ENCODE peak calls at places on chromosomes 2 and 18, in seven cellular contexts. H is PC-3, D is cardiac muscle cell, Y is left ventricle myocardium inferior, T is right cardiac atrium, U is IMR-90, C is heart right ventricle. Q is an unnamed sample. For H3K4me1 and H3K9me3, the result is how much of the 10 kb centered on the place peaks cover.

GRCh38 chr2:38590053-38590452 is 12.7 kb downstream of the HNRNPLL start:
- DNase-seq in H (peak), D (no peak), Y (no peak), T (no peak), U (no peak), C (no peak), Q (no peak)

GRCh38 chr18:31498450-31499156 is 626 bp downstream of the DSG2 start:
- DNase-seq in H (no peak), D (peak), Y (no peak), T (no peak), U (no peak), C (no peak), Q (peak)

GRCh38 chr2:221549143-221549542 is 23.0 kb downstream of the EPHA4 start:
- DNase-seq in H (no peak), D (no peak), Y (no peak), T (no peak), U (peak), C (no peak), Q (no peak)

GRCh38 chr2:242032780-242033656 is 163.5 kb downstream of the RTP5 start:
- DNase-seq in H (no peak), D (no peak), Y (no peak), T (no peak), U (no peak), C (no peak), Q (no peak)

GRCh38 chr2:187206071-187206470 is 242.0 kb downstream of the CALCRL start:
- DNase-seq in H (peak), D (no peak), Y (no peak), T (no peak), U (no peak), C (no peak), Q (no peak)

GRCh38 chr18:9218052-9218451 is 81.5 kb downstream of the ANKRD12 start:
- DNase-seq in H (no peak), D (no peak), Y (no peak), T (no peak), U (peak), C (peak), Q (no peak)

GRCh38 chr2:220463876-220464275 is 836.4 kb downstream of the SLC4A3 start:
- DNase-seq in H (no peak), D (no peak), Y (no peak), T (no peak), U (no peak), C (no peak), Q (no peak)

GRCh38 chr2:100391735-100392515 is 25.5 kb downstream of the CHST10 start:
- DNase-seq in H (no peak), D (no peak), Y (peak), T (peak), U (no peak), C (peak), Q (peak)

GRCh38 chr2:111162718-111163331 is 42.1 kb downstream of the BCL2L11 start:
- DNase-seq in H (no peak), D (peak), Y (no peak), T (no peak), U (peak), C (no peak), Q (no peak)

GRCh38 chr2:28210535-28210934 is 182.1 kb upstream of the FOSL2 start:
- DNase-seq in H (no peak), D (no peak), Y (no peak), T (no peak), U (no peak), C (no peak), Q (no peak)

GRCh38 chr18:75121266-75121665 is 87.7 kb downstream of the PTGR3 start:
- DNase-seq in H (no peak), D (no peak), Y (no peak), T (no peak), U (no peak), C (no peak), Q (no peak)

GRCh38 chr2:119253114-119253702 is 29.6 kb downstream of the STEAP3 start:
- DNase-seq in H (peak), D (peak), Y (no peak), T (no peak), U (peak), C (no peak), Q (no peak)

GRCh38 chr2:113214141-113214540 is 40.4 kb downstream of the PSD4 start:
- DNase-seq in H (no peak), D (no peak), Y (no peak), T (no peak), U (no peak), C (no peak), Q (no peak)

GRCh38 chr2:70607121-70607551 is 53.5 kb upstream of the TGFA start:
- DNase-seq in H (no peak), D (no peak), Y (no peak), T (no peak), U (no peak), C (no peak), Q (no peak)

GRCh38 chr2:186772579-186772978 is 76.4 kb downstream of the ZSWIM2 start:
- DNase-seq in H (no peak), D (no peak), Y (no peak), T (no peak), U (no peak), C (no peak), Q (no peak)

GRCh38 chr2:25215948-25216679 is 47.7 kb upstream of the POMC start:
- DNase-seq in H (no peak), D (peak), Y (peak), T (peak), U (no peak), C (peak), Q (peak)

GRCh38 chr2:135742307-135742838 is 718 bp downstream of the UBXN4 start:
- DNase-seq in H (peak), D (peak), Y (peak), T (no peak), U (peak), C (peak), Q (peak)

GRCh38 chr2:174588463-174588862 is 9.1 kb downstream of the WIPF1 start:
- DNase-seq in H (no peak), D (no peak), Y (no peak), T (peak), U (no peak), C (no peak), Q (no peak)

GRCh38 chr2:73890301-73891092 is 2.3 kb upstream of the ACTG2 start:
- DNase-seq in H (peak), D (no peak), Y (no peak), T (no peak), U (peak), C (no peak), Q (no peak)

GRCh38 chr2:240469747-240470146 is 34.3 kb downstream of the GPC1 start:
- DNase-seq in H (no peak), D (no peak), Y (no peak), T (no peak), U (no peak), C (no peak), Q (no peak)

GRCh38 chr2:143974262-143974661 is 545.7 kb downstream of the ZEB2 start:
- DNase-seq in H (no peak), D (peak), Y (no peak), T (no peak), U (peak), C (no peak), Q (no peak)

GRCh38 chr2:240412211-240412830 is 23.1 kb upstream of the GPC1 start:
- DNase-seq in H (no peak), D (no peak), Y (no peak), T (peak), U (no peak), C (no peak), Q (no peak)

GRCh38 chr18:8635087-8635486 is 25.9 kb downstream of the RAB12 start:
- DNase-seq in H (no peak), D (peak), Y (no peak), T (no peak), U (peak), C (no peak), Q (no peak)

GRCh38 chr18:9846162-9846915 is 39.4 kb upstream of the TXNDC2 start:
- DNase-seq in H (no peak), D (peak), Y (no peak), T (no peak), U (peak), C (peak), Q (no peak)

GRCh38 chr2:97945791-97946190 is 50.0 kb downstream of the TMEM131 start:
- DNase-seq in H (no peak), D (no peak), Y (no peak), T (no peak), U (no peak), C (no peak), Q (no peak)
- H3K27ac ChIP-seq in H (no peak), D (no peak), Y (no peak), T (no peak), U (no peak), C (no peak), Q (no peak)

GRCh38 chr18:48943736-48944527 is 6.8 kb downstream of the SMAD7 start:
- DNase-seq in H (no peak), D (no peak), Y (no peak), T (peak), U (no peak), C (no peak), Q (no peak)
- H3K4me1 ChIP-seq in H (under half), D (half or more), Y (half or more), T (under half), U (half or more), C (half or more), Q (under half)

GRCh38 chr2:184695-185094 is 79.1 kb downstream of the SH3YL1 start:
- DNase-seq in H (no peak), D (no peak), Y (no peak), T (no peak), U (no peak), C (no peak), Q (no peak)

GRCh38 chr2:185221-185620 is 78.6 kb downstream of the SH3YL1 start:
- DNase-seq in H (peak), D (no peak), Y (no peak), T (no peak), U (no peak), C (no peak), Q (no peak)

GRCh38 chr2:182509-183122 is 81.2 kb downstream of the SH3YL1 start:
- DNase-seq in H (peak), D (no peak), Y (no peak), T (no peak), U (no peak), C (no peak), Q (no peak)

GRCh38 chr2:191311-192190 is 72.3 kb downstream of the SH3YL1 start:
- DNase-seq in H (no peak), D (no peak), Y (no peak), T (no peak), U (no peak), C (no peak), Q (no peak)

DNA sequence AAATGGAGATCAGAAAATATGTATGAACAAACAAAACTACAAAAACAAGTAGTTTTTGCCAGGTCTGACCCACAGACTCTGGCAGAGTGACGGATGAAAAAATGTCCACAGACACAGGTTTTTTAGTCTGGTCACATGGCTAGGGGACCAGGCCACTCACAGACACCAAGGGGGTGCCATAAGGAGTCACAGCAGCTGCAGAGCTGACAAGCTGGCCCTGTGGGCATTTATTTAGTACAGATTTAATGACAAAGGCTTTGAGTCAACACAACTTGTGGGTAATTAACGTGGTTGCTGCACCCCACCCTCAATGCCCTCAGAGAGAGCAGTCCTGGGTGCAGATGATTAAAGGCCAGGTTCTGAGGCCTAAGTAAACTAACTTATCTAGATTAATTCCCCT is 76.0 kb downstream of the SH3YL1 start:
- DNase-seq in H (no peak), D (no peak), Y (no peak), T (no peak), U (no peak), C (no peak), Q (no peak)
- H3K9me3 ChIP-seq in H (under half), D (under half), Y (under half), T (under half), U (under half), C (under half), Q (under half)

DNA sequence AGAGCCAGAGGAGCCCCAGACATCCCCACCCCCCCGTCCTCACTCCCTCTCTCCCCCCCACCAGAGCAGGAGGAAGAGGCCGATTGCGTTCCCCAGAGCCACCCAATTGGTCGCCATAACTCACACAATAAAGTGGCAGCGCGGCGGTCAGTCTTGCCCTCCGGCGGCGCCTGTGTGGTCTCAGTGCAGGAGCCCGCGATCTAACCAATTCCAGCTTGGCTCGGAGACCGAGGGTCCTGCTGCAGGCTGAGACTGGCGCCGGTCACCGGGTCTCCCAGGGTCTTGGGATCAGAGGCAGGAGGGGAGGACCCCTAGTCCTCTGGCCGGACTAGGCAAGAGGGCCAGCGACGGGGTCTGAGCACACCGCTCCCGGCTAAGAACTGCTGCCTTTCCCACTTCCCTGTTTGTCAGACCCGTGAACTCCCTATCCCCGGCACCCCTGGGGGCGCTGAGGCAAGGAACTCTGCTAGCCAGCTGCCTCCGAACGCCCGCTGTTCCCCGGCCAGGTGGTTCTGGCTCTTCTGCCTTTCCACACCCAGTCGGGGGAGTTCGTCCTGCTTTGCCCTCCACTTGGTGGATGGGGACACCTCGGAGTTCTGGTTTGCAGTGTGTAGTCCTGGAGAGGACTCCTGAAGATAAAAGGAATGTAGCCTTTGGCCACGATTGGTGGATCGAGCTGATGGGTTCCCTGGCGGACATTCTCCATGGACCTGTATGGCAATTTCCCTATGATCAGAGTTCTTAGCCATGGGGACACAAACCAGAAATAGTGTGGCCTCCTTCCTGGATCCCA is 1.0 kb upstream of the HOXD12 start:
- DNase-seq in H (no peak), D (no peak), Y (no peak), T (no peak), U (no peak), C (no peak), Q (no peak)
- H3K27ac ChIP-seq in H (no peak), D (no peak), Y (no peak), T (no peak), U (no peak), C (no peak), Q (no peak)

GRCh38 chr18:24212939-24213338 is 74.1 kb downstream of the CABYR start:
- DNase-seq in H (peak), D (peak), Y (no peak), T (no peak), U (peak), C (no peak), Q (peak)

GRCh38 chr18:24214144-24214543 is 75.3 kb downstream of the CABYR start:
- DNase-seq in H (no peak), D (no peak), Y (no peak), T (no peak), U (no peak), C (no peak), Q (no peak)

GRCh38 chr18:24219561-24220317 is 80.9 kb downstream of the CABYR start:
- DNase-seq in H (no peak), D (no peak), Y (no peak), T (no peak), U (no peak), C (peak), Q (peak)

GRCh38 chr18:24209558-24209957 is 70.7 kb downstream of the CABYR start:
- DNase-seq in H (peak), D (no peak), Y (no peak), T (no peak), U (peak), C (no peak), Q (peak)

DNA sequence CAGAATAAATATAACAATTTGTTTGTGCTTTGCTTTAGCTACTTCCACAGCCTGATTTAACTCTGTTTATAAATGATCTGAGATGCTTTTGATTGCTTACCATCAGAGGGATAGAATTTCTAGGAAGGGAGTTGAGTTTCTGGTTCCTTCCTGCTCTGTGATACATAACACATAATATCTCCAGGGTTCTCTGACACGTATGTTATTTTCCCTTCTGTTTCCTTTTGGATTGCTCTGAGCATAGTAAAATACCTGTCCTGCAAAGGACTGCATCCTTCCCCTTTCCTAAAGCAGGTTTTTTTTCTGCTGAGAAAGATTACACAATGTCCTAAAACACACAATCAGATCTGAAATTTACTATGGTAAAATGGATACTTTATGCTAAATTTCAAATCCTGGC is 76.1 kb downstream of the CABYR start:
- DNase-seq in H (peak), D (no peak), Y (no peak), T (no peak), U (no peak), C (no peak), Q (no peak)
- H3K4me1 ChIP-seq in H (half or more), D (under half), Y (half or more), T (under half), U (under half), C (under half), Q (under half)

GRCh38 chr2:20692081-20692480 is 25.1 kb downstream of the GDF7 start:
- DNase-seq in H (no peak), D (no peak), Y (no peak), T (no peak), U (no peak), C (no peak), Q (no peak)

GRCh38 chr2:20702563-20702962 is 35.6 kb downstream of the GDF7 start:
- DNase-seq in H (no peak), D (no peak), Y (no peak), T (no peak), U (peak), C (no peak), Q (no peak)

GRCh38 chr2:20693317-20693716 is 26.4 kb downstream of the GDF7 start:
- DNase-seq in H (no peak), D (no peak), Y (no peak), T (no peak), U (no peak), C (no peak), Q (no peak)

GRCh38 chr2:20698916-20699613 is 32.1 kb downstream of the GDF7 start:
- DNase-seq in H (no peak), D (no peak), Y (no peak), T (no peak), U (no peak), C (no peak), Q (no peak)

GRCh38 chr2:20697322-20697934 is 30.5 kb downstream of the GDF7 start:
- DNase-seq in H (no peak), D (no peak), Y (no peak), T (no peak), U (no peak), C (no peak), Q (no peak)
- H3K9me3 ChIP-seq in H (under half), D (under half), Y (under half), T (under half), U (under half), C (under half), Q (under half)

DNA sequence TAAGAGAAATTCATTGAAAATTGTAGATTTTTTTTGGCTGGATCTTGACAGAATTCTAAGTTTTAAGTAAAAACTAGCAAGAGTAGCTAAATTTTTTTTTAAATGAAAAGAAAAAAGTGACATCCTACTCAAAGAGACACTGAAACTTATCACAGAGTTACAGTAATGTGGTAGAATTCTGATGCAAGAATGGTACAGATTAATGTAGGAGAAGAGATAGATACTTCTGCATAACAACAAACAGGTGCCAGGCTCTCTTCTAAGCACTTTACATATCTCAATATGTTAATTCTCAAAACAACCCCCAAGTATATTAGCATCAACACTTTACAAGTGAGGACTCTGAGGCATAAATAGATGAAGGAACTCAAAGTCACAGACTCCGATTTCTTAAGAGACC is 28.1 kb downstream of the GCC2 start:
- DNase-seq in H (no peak), D (no peak), Y (no peak), T (no peak), U (no peak), C (no peak), Q (no peak)
- H3K27ac ChIP-seq in H (no peak), D (no peak), Y (no peak), T (no peak), U (no peak), C (no peak), Q (no peak)

GRCh38 chr2:219443016-219443696 is 8.5 kb downstream of the SPEG start:
- DNase-seq in H (no peak), D (no peak), Y (no peak), T (no peak), U (peak), C (no peak), Q (no peak)
- H3K4me1 ChIP-seq in H (under half), D (under half), Y (half or more), T (under half), U (under half), C (under half), Q (under half)

GRCh38 chr2:125870264-125870663 is 785.7 kb upstream of the GYPC start:
- DNase-seq in H (no peak), D (no peak), Y (no peak), T (no peak), U (no peak), C (no peak), Q (no peak)
- H3K9me3 ChIP-seq in H (under half), D (under half), Y (under half), T (under half), U (under half), C (under half), Q (under half)